ENCODE peak calls at places on chromosome 20, in four cellular contexts. Q is HL-60, K is K562, F is GM12878. N is an unnamed sample.

GRCh38 chr20:60116128-60116909 is 158.1 kb downstream of the CDH26 start:
- DNase-seq in F (no peak), K (peak), Q (no peak), N (no peak)

GRCh38 chr20:18059603-18060002 is 1.9 kb upstream of the OVOL2 start:
- DNase-seq in Q (no peak), K (no peak), F (no peak), N (no peak)

GRCh38 chr20:43662943-43663655 is 3.8 kb upstream of the MYBL2 start:
- DNase-seq in Q (no peak), K (no peak), F (no peak), N (no peak)

GRCh38 chr20:44695295-44696230 is 19.6 kb upstream of the CCN5 start:
- DNase-seq in K (no peak), Q (no peak), F (no peak), N (no peak)

GRCh38 chr20:8601542-8601912 is 467.4 kb upstream of the PLCB4 start:
- DNase-seq in K (no peak), F (peak), Q (no peak), N (peak)

GRCh38 chr20:57386762-57387161 is 4.4 kb upstream of the RBM38 start:
- DNase-seq in F (no peak), Q (no peak), K (no peak), N (no peak)

GRCh38 chr20:57622579-57623381 is 2.6 kb upstream of the ZBP1 start:
- DNase-seq in F (no peak), Q (peak), K (peak), N (no peak)

GRCh38 chr20:43331911-43332310 is 125.8 kb upstream of the SRSF6 start:
- DNase-seq in F (no peak), K (no peak), Q (no peak), N (no peak)

GRCh38 chr20:57526067-57526884 is 1.3 kb upstream of the CTCFL start:
- DNase-seq in K (peak), Q (no peak), F (no peak), N (peak)

GRCh38 chr20:24469116-24470030 is at the start of gene SYNDIG1:
- DNase-seq in F (no peak), Q (no peak), K (no peak), N (no peak)

GRCh38 chr20:17806739-17807441 is 107.1 kb downstream of the BANF2 start:
- DNase-seq in K (peak), Q (no peak), F (no peak), N (no peak)

GRCh38 chr20:4726710-4727391 is 5.1 kb downstream of the PRND start:
- DNase-seq in Q (no peak), K (no peak), F (peak), N (peak)

GRCh38 chr20:9981834-9982233 is 53.0 kb upstream of the ANKEF1 start:
- DNase-seq in F (no peak), Q (no peak), K (no peak), N (no peak)

GRCh38 chr20:46631874-46632446 is 19.3 kb downstream of the SLC13A3 start:
- DNase-seq in K (no peak), Q (no peak), F (no peak), N (no peak)

GRCh38 chr20:4283011-4283410 is 267.7 kb upstream of the RNF24 start:
- DNase-seq in K (no peak), F (no peak), Q (no peak), N (no peak)

GRCh38 chr20:38067717-38068365 is 34.3 kb downstream of the RPRD1B start:
- DNase-seq in F (no peak), K (no peak), Q (no peak), N (no peak)

GRCh38 chr20:51487525-51488279 is 54.8 kb downstream of the NFATC2 start:
- DNase-seq in Q (no peak), F (no peak), K (peak), N (no peak)

GRCh38 chr20:40054311-40054710 is 634.7 kb downstream of the MAFB start:
- DNase-seq in Q (no peak), F (no peak), K (no peak), N (no peak)
- TF ChIP-seq SPI1 in Q (no peak), F (no peak), K (no peak), N (no peak)

GRCh38 chr20:20466341-20466879 is 98.5 kb downstream of the INSM1 start:
- DNase-seq in K (no peak), Q (peak), F (peak), N (no peak)
- TF ChIP-seq POLR2AphosphoS5 in K (no peak), Q (no peak), F (no peak), N (peak)

DNA sequence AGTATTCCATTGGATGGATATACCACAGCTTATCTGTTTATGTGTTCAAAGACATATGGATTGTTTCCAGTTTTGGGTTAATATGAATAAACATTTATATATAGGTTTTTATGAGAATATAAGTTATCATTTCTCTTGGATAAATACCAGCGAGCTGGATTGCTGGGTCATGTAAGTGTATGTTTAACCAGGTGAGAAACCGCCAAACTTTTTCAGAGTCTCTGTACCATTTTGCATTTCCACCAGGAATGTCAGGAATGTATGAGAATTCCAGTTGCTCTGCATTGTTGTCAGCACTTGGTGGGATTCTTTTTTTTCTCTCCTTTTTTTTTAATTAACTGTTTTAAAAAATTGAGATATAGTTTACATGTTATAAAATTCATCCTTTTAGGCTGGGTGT is 52.1 kb downstream of the PHF20 start:
- DNase-seq in Q (no peak), K (no peak), F (no peak), N (no peak)
- TF ChIP-seq SPI1 in Q (no peak), K (no peak), F (no peak), N (no peak)

GRCh38 chr20:34095825-34096224 is 16.2 kb downstream of the EIF2S2 start:
- DNase-seq in Q (no peak), F (no peak), K (no peak), N (no peak)

GRCh38 chr20:34098570-34098969 is 13.5 kb downstream of the EIF2S2 start:
- DNase-seq in K (no peak), F (no peak), Q (no peak), N (no peak)

GRCh38 chr20:34093895-34094294 is 18.1 kb downstream of the EIF2S2 start:
- DNase-seq in F (no peak), K (no peak), Q (no peak), N (no peak)

GRCh38 chr20:34099675-34100074 is 12.4 kb downstream of the EIF2S2 start:
- DNase-seq in Q (no peak), F (no peak), K (no peak), N (no peak)

GRCh38 chr20:34096699-34097420 is 15.2 kb downstream of the EIF2S2 start:
- DNase-seq in Q (no peak), K (no peak), F (no peak), N (no peak)
- TF ChIP-seq POLR2AphosphoS5 in Q (no peak), K (no peak), F (no peak), N (no peak)

GRCh38 chr20:32481311-32482103 is 103.6 kb downstream of the NOL4L start:
- DNase-seq in K (no peak), Q (no peak), F (no peak), N (no peak)

GRCh38 chr20:32483351-32484220 is 101.5 kb downstream of the NOL4L start:
- DNase-seq in K (no peak), Q (peak), F (no peak), N (peak)

GRCh38 chr20:32484221-32485125 is 100.7 kb downstream of the NOL4L start:
- DNase-seq in F (no peak), K (no peak), Q (peak), N (peak)

GRCh38 chr20:32480361-32481199 is 104.6 kb downstream of the NOL4L start:
- DNase-seq in F (no peak), Q (no peak), K (no peak), N (no peak)

GRCh38 chr20:32482251-32483220 is 102.6 kb downstream of the NOL4L start:
- DNase-seq in K (no peak), F (no peak), Q (peak), N (peak)
- TF ChIP-seq SPI1 in K (no peak), F (peak), Q (peak), N (peak)

DNA sequence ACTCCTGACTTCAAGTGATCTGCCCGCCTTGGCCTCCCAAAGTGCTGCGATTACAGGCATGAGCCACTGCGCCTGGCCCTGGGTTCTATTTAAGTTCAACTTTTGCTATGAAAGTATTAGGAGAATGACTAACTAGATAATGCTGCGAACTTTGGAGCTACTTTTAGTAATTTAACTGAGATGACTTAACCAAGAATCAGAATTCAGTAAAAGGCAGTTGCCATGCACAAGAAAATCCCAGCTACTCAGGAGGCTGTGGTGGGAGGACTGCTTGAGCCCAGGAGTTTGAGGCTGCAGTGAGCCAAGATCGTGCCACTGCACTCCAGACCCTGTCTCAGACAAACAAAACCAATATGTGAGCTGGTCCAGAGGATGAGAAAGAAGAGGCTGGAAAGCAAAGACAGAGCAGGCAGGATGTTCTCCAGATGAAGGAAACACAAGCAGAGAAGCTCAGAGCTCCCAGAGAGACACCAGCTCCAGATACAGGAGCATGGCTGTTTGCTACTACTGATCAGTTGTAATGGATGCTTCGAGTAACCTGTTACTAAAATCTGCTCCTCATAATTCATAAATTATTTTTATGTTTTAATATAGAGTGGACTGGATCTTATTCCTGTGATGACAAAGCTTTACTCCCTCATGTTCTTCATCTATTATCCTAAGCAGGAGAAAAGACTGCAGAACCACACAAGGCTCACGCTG is 23.9 kb downstream of the ZNF217 start:
- DNase-seq in Q (no peak), K (no peak), F (no peak), N (no peak)
- TF ChIP-seq POLR2AphosphoS5 in Q (no peak), K (no peak), F (no peak), N (no peak)

GRCh38 chr20:62461157-62461556 is 14.6 kb downstream of the GATA5 start:
- DNase-seq in K (no peak), Q (no peak), F (no peak), N (no peak)
- TF ChIP-seq SPI1 in K (no peak), Q (no peak), F (no peak), N (no peak)

GRCh38 chr20:49675368-49676151 is 38.1 kb downstream of the B4GALT5 start:
- DNase-seq in K (no peak), F (peak), Q (no peak), N (no peak)
- TF ChIP-seq POLR2AphosphoS5 in K (no peak), F (peak), Q (no peak), N (no peak)

N was measured in GM12891.